ENCODE peak calls at places on chromosome 11, in seven cellular contexts. One of them, this sample, is unnamed.

GRCh38 chr11:43923327-43924111 is 18.9 kb upstream of the C11orf96 start:
- DNase-seq in body of pancreas: no peak
- DNase-seq in transverse colon: no peak
- DNase-seq in left lung: no peak
- DNase-seq in Peyer's patch: no peak
- DNase-seq in AG04450: peak
- DNase-seq in choroid plexus epithelial cell: peak
- DNase-seq in this sample: peak

GRCh38 chr11:108872781-108873291 is 208.0 kb downstream of the DDX10 start:
- DNase-seq in body of pancreas: no peak
- DNase-seq in transverse colon: no peak
- DNase-seq in left lung: no peak
- DNase-seq in Peyer's patch: no peak
- DNase-seq in AG04450: no peak
- DNase-seq in choroid plexus epithelial cell: peak
- DNase-seq in this sample: no peak

GRCh38 chr11:32891657-32892354 is 805 bp upstream of the QSER1 start:
- DNase-seq in body of pancreas: no peak
- DNase-seq in transverse colon: no peak
- DNase-seq in left lung: no peak
- DNase-seq in Peyer's patch: no peak
- DNase-seq in AG04450: no peak
- DNase-seq in choroid plexus epithelial cell: peak
- DNase-seq in this sample: peak

GRCh38 chr11:17389205-17389956 is 922 bp upstream of the KCNJ11 start:
- DNase-seq in body of pancreas: peak
- DNase-seq in transverse colon: peak
- DNase-seq in left lung: peak
- DNase-seq in Peyer's patch: peak
- DNase-seq in AG04450: no peak
- DNase-seq in choroid plexus epithelial cell: peak
- DNase-seq in this sample: peak

GRCh38 chr11:41246399-41246745 is 213.1 kb downstream of the LRRC4C start:
- DNase-seq in body of pancreas: no peak
- DNase-seq in transverse colon: no peak
- DNase-seq in left lung: peak
- DNase-seq in Peyer's patch: no peak
- DNase-seq in AG04450: no peak
- DNase-seq in choroid plexus epithelial cell: no peak
- DNase-seq in this sample: no peak

GRCh38 chr11:31060880-31061279 is 308.7 kb downstream of the DCDC1 start:
- DNase-seq in body of pancreas: no peak
- DNase-seq in transverse colon: no peak
- DNase-seq in left lung: no peak
- DNase-seq in Peyer's patch: no peak
- DNase-seq in AG04450: no peak
- DNase-seq in choroid plexus epithelial cell: peak
- DNase-seq in this sample: no peak

GRCh38 chr11:105573091-105573490 is 36.8 kb upstream of the GRIA4 start:
- DNase-seq in body of pancreas: no peak
- DNase-seq in transverse colon: no peak
- DNase-seq in left lung: no peak
- DNase-seq in Peyer's patch: no peak
- DNase-seq in AG04450: no peak
- DNase-seq in choroid plexus epithelial cell: peak
- DNase-seq in this sample: peak

GRCh38 chr11:15824060-15824459 is 532.3 kb downstream of the SOX6 start:
- DNase-seq in body of pancreas: no peak
- DNase-seq in transverse colon: no peak
- DNase-seq in left lung: no peak
- DNase-seq in Peyer's patch: no peak
- DNase-seq in AG04450: peak
- DNase-seq in choroid plexus epithelial cell: no peak
- DNase-seq in this sample: peak

GRCh38 chr11:114366331-114367243 is 33.7 kb downstream of the C11orf71 start:
- DNase-seq in body of pancreas: no peak
- DNase-seq in transverse colon: no peak
- DNase-seq in left lung: no peak
- DNase-seq in Peyer's patch: no peak
- DNase-seq in AG04450: peak
- DNase-seq in choroid plexus epithelial cell: peak
- DNase-seq in this sample: peak

GRCh38 chr11:125148743-125149142 is 15.8 kb upstream of the PKNOX2 start:
- DNase-seq in body of pancreas: no peak
- DNase-seq in transverse colon: no peak
- DNase-seq in left lung: no peak
- DNase-seq in Peyer's patch: no peak
- DNase-seq in AG04450: no peak
- DNase-seq in choroid plexus epithelial cell: no peak
- DNase-seq in this sample: no peak

GRCh38 chr11:114219559-114220349 is 76.4 kb upstream of the NNMT start:
- DNase-seq in body of pancreas: peak
- DNase-seq in transverse colon: no peak
- DNase-seq in left lung: no peak
- DNase-seq in Peyer's patch: no peak
- DNase-seq in AG04450: no peak
- DNase-seq in choroid plexus epithelial cell: peak
- DNase-seq in this sample: peak

GRCh38 chr11:134207538-134208239 is 16.1 kb downstream of the NCAPD3 start:
- DNase-seq in body of pancreas: peak
- DNase-seq in transverse colon: peak
- DNase-seq in left lung: peak
- DNase-seq in Peyer's patch: peak
- DNase-seq in AG04450: no peak
- DNase-seq in choroid plexus epithelial cell: peak
- DNase-seq in this sample: peak

GRCh38 chr11:128891410-128891861 is 280 bp downstream of the KCNJ5 start:
- DNase-seq in body of pancreas: no peak
- DNase-seq in transverse colon: no peak
- DNase-seq in left lung: no peak
- DNase-seq in Peyer's patch: no peak
- DNase-seq in AG04450: no peak
- DNase-seq in choroid plexus epithelial cell: no peak
- DNase-seq in this sample: peak

GRCh38 chr11:61907282-61907681 is 10.1 kb downstream of the RAB3IL1 start:
- DNase-seq in body of pancreas: no peak
- DNase-seq in transverse colon: no peak
- DNase-seq in left lung: peak
- DNase-seq in Peyer's patch: no peak
- DNase-seq in AG04450: no peak
- DNase-seq in choroid plexus epithelial cell: no peak
- DNase-seq in this sample: no peak

GRCh38 chr11:125931116-125931515 is 14.7 kb upstream of the VSIG10L2 start:
- DNase-seq in body of pancreas: no peak
- DNase-seq in transverse colon: no peak
- DNase-seq in left lung: no peak
- DNase-seq in Peyer's patch: no peak
- DNase-seq in AG04450: no peak
- DNase-seq in choroid plexus epithelial cell: no peak
- DNase-seq in this sample: no peak

GRCh38 chr11:116936754-116937153 is 99.3 kb upstream of the APOA1 start:
- DNase-seq in body of pancreas: no peak
- DNase-seq in transverse colon: no peak
- DNase-seq in left lung: no peak
- DNase-seq in Peyer's patch: no peak
- DNase-seq in AG04450: no peak
- DNase-seq in choroid plexus epithelial cell: no peak
- DNase-seq in this sample: no peak

GRCh38 chr11:69443968-69444364 is 37.5 kb upstream of the LINC01488 start:
- DNase-seq in body of pancreas: no peak
- DNase-seq in transverse colon: no peak
- DNase-seq in left lung: no peak
- DNase-seq in Peyer's patch: no peak
- DNase-seq in AG04450: no peak
- DNase-seq in choroid plexus epithelial cell: peak
- DNase-seq in this sample: peak

GRCh38 chr11:2930705-2931415 is 1.6 kb upstream of the PHLDA2 start:
- DNase-seq in body of pancreas: peak
- DNase-seq in transverse colon: peak
- DNase-seq in left lung: peak
- DNase-seq in Peyer's patch: peak
- DNase-seq in AG04450: no peak
- DNase-seq in choroid plexus epithelial cell: peak
- DNase-seq in this sample: peak

GRCh38 chr11:124763156-124763947 is 1.3 kb upstream of the ESAM start:
- DNase-seq in body of pancreas: peak
- DNase-seq in transverse colon: peak
- DNase-seq in left lung: peak
- DNase-seq in Peyer's patch: peak
- DNase-seq in AG04450: no peak
- DNase-seq in choroid plexus epithelial cell: peak
- DNase-seq in this sample: peak

GRCh38 chr11:110951609-110952008 is 239.4 kb upstream of the ARHGAP20 start:
- DNase-seq in body of pancreas: no peak
- DNase-seq in transverse colon: no peak
- DNase-seq in left lung: no peak
- DNase-seq in Peyer's patch: no peak
- DNase-seq in AG04450: no peak
- DNase-seq in choroid plexus epithelial cell: no peak
- DNase-seq in this sample: no peak

GRCh38 chr11:65780770-65781151 is at the start of gene AP5B1:
- DNase-seq in body of pancreas: peak
- DNase-seq in transverse colon: peak
- DNase-seq in left lung: peak
- DNase-seq in Peyer's patch: peak
- DNase-seq in AG04450: no peak
- DNase-seq in choroid plexus epithelial cell: peak
- DNase-seq in this sample: peak

GRCh38 chr11:64540426-64540825 is 50.6 kb upstream of the SLC22A12 start:
- DNase-seq in body of pancreas: no peak
- DNase-seq in transverse colon: no peak
- DNase-seq in left lung: peak
- DNase-seq in Peyer's patch: no peak
- DNase-seq in AG04450: no peak
- DNase-seq in choroid plexus epithelial cell: no peak
- DNase-seq in this sample: no peak
- H3K4me3 ChIP-seq in body of pancreas: no peak
- H3K4me3 ChIP-seq in transverse colon: no peak
- H3K4me3 ChIP-seq in left lung: no peak
- H3K4me3 ChIP-seq in Peyer's patch: no peak
- H3K4me3 ChIP-seq in AG04450: no peak
- H3K4me3 ChIP-seq in choroid plexus epithelial cell: no peak
- H3K4me3 ChIP-seq in this sample: no peak

GRCh38 chr11:47271328-47271727 is 1.4 kb downstream of the MADD start:
- DNase-seq in body of pancreas: no peak
- DNase-seq in transverse colon: no peak
- DNase-seq in left lung: no peak
- DNase-seq in Peyer's patch: no peak
- DNase-seq in AG04450: no peak
- DNase-seq in choroid plexus epithelial cell: no peak
- DNase-seq in this sample: no peak

GRCh38 chr11:47269829-47270305 is at the start of gene MADD:
- DNase-seq in body of pancreas: peak
- DNase-seq in transverse colon: peak
- DNase-seq in left lung: peak
- DNase-seq in Peyer's patch: peak
- DNase-seq in AG04450: peak
- DNase-seq in choroid plexus epithelial cell: peak
- DNase-seq in this sample: peak

GRCh38 chr11:47269002-47269828 is 718 bp upstream of the MADD start:
- DNase-seq in body of pancreas: peak
- DNase-seq in transverse colon: peak
- DNase-seq in left lung: peak
- DNase-seq in Peyer's patch: peak
- DNase-seq in AG04450: peak
- DNase-seq in choroid plexus epithelial cell: peak
- DNase-seq in this sample: peak

GRCh38 chr11:47271961-47272661 is 2.2 kb downstream of the MADD start:
- DNase-seq in body of pancreas: peak
- DNase-seq in transverse colon: peak
- DNase-seq in left lung: no peak
- DNase-seq in Peyer's patch: peak
- DNase-seq in AG04450: no peak
- DNase-seq in choroid plexus epithelial cell: no peak
- DNase-seq in this sample: no peak

GRCh38 chr11:47270331-47271271 is 668 bp downstream of the MADD start:
- DNase-seq in body of pancreas: peak
- DNase-seq in transverse colon: peak
- DNase-seq in left lung: no peak
- DNase-seq in Peyer's patch: peak
- DNase-seq in AG04450: no peak
- DNase-seq in choroid plexus epithelial cell: peak
- DNase-seq in this sample: peak
- TF ChIP-seq CTCF in body of pancreas: no peak
- TF ChIP-seq CTCF in transverse colon: no peak
- TF ChIP-seq CTCF in left lung: no peak
- TF ChIP-seq CTCF in Peyer's patch: no peak
- TF ChIP-seq CTCF in AG04450: peak
- TF ChIP-seq CTCF in choroid plexus epithelial cell: peak
- TF ChIP-seq CTCF in this sample: peak

GRCh38 chr11:1906623-1907423 is 12.7 kb upstream of the TNNT3 start:
- DNase-seq in body of pancreas: no peak
- DNase-seq in transverse colon: no peak
- DNase-seq in left lung: peak
- DNase-seq in Peyer's patch: no peak
- DNase-seq in AG04450: no peak
- DNase-seq in choroid plexus epithelial cell: no peak
- DNase-seq in this sample: no peak

GRCh38 chr11:1909524-1909923 is 10.0 kb upstream of the TNNT3 start:
- DNase-seq in body of pancreas: no peak
- DNase-seq in transverse colon: no peak
- DNase-seq in left lung: peak
- DNase-seq in Peyer's patch: no peak
- DNase-seq in AG04450: no peak
- DNase-seq in choroid plexus epithelial cell: no peak
- DNase-seq in this sample: no peak

GRCh38 chr11:1906146-1906545 is 13.4 kb upstream of the TNNT3 start:
- DNase-seq in body of pancreas: no peak
- DNase-seq in transverse colon: no peak
- DNase-seq in left lung: no peak
- DNase-seq in Peyer's patch: no peak
- DNase-seq in AG04450: no peak
- DNase-seq in choroid plexus epithelial cell: no peak
- DNase-seq in this sample: peak

GRCh38 chr11:1908579-1908978 is 10.9 kb upstream of the TNNT3 start:
- DNase-seq in body of pancreas: no peak
- DNase-seq in transverse colon: no peak
- DNase-seq in left lung: no peak
- DNase-seq in Peyer's patch: no peak
- DNase-seq in AG04450: no peak
- DNase-seq in choroid plexus epithelial cell: peak
- DNase-seq in this sample: no peak

DNA sequence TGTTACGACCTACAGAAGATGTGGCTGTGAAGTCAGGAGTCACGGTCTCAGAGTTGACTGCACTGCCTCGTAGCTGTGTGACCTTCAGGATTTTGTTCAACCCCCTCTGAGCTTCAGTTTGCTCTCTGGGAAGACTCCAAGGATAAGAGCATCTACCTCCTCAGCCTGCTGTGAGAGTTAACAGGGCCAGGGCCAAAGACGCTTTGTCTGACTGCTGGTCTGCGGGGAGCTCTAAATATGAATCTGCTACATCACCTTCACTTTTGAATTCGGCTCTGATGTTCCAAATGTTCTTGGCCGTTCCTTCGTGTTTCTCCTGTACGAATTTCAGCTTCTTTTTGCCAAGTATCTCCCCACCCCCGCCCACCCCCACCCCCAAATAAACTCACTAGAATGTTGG is 11.5 kb upstream of the TNNT3 start:
- DNase-seq in body of pancreas: no peak
- DNase-seq in transverse colon: no peak
- DNase-seq in left lung: no peak
- DNase-seq in Peyer's patch: no peak
- DNase-seq in AG04450: no peak
- DNase-seq in choroid plexus epithelial cell: peak
- DNase-seq in this sample: no peak
- H3K4me3 ChIP-seq in body of pancreas: no peak
- H3K4me3 ChIP-seq in transverse colon: no peak
- H3K4me3 ChIP-seq in left lung: no peak
- H3K4me3 ChIP-seq in Peyer's patch: no peak
- H3K4me3 ChIP-seq in AG04450: no peak
- H3K4me3 ChIP-seq in choroid plexus epithelial cell: no peak
- H3K4me3 ChIP-seq in this sample: no peak

GRCh38 chr11:9203715-9204311 is 61.3 kb downstream of the DENND5A start:
- DNase-seq in body of pancreas: no peak
- DNase-seq in transverse colon: no peak
- DNase-seq in left lung: no peak
- DNase-seq in Peyer's patch: no peak
- DNase-seq in AG04450: no peak
- DNase-seq in choroid plexus epithelial cell: no peak
- DNase-seq in this sample: no peak
- TF ChIP-seq CTCF in body of pancreas: no peak
- TF ChIP-seq CTCF in transverse colon: no peak
- TF ChIP-seq CTCF in left lung: no peak
- TF ChIP-seq CTCF in Peyer's patch: no peak
- TF ChIP-seq CTCF in AG04450: peak
- TF ChIP-seq CTCF in choroid plexus epithelial cell: peak
- TF ChIP-seq CTCF in this sample: peak

This sample was measured in fibroblast of villous mesenchyme.